ENCODE peak calls at places on chromosomes 7 and 10, in seven cellular contexts. Q, O, L, G, H, W and J are unnamed samples.

GRCh38 chr7:20280475-20281351 is 50.0 kb upstream of the ITGB8 start:
- DNase-seq in O (peak; percentile 88), W (no peak), H (peak; percentile 24), L (no peak), G (no peak), Q (no peak), J (no peak)

GRCh38 chr7:45700556-45700955 is 126.4 kb downstream of the ADCY1 start:
- DNase-seq in L (no peak), G (no peak), H (no peak), Q (no peak), W (no peak), O (no peak), J (no peak)

GRCh38 chr7:20388064-20388463 is 57.4 kb downstream of the ITGB8 start:
- DNase-seq in Q (no peak), H (no peak), W (no peak), G (no peak), O (no peak), L (no peak), J (no peak)

GRCh38 chr7:100585511-100586265 is at the start of gene LRCH4:
- DNase-seq in O (no peak), G (peak; percentile 72), W (peak; percentile 77), L (no peak), Q (no peak), H (no peak), J (peak; percentile 74)

GRCh38 chr7:133948588-133948987 is 178.6 kb upstream of the LRGUK start:
- DNase-seq in L (no peak), Q (no peak), O (no peak), W (no peak), H (no peak), G (no peak), J (no peak)

GRCh38 chr7:123783820-123784219 is 35.0 kb upstream of the WASL start:
- DNase-seq in Q (no peak), G (no peak), L (no peak), W (no peak), H (no peak), O (no peak), J (no peak)

GRCh38 chr10:78336402-78336791 is 302.7 kb downstream of the RPS24 start:
- DNase-seq in H (peak; percentile 87), G (no peak), O (peak; percentile 97), Q (no peak), W (no peak), L (no peak), J (no peak)

GRCh38 chr10:129680661-129681344 is 213.8 kb downstream of the MGMT start:
- DNase-seq in O (no peak), L (no peak), Q (no peak), H (no peak), W (no peak), G (no peak), J (no peak)

GRCh38 chr7:150781961-150782360 is 18.2 kb downstream of the TMEM176B start:
- DNase-seq in W (no peak), Q (no peak), L (no peak), O (no peak), H (peak; percentile 17), G (no peak), J (no peak)

GRCh38 chr7:129169171-129169643 is 19.2 kb upstream of the SMO start:
- DNase-seq in L (peak; percentile 49), H (peak; percentile 25), O (no peak), W (peak; percentile 30), Q (no peak), G (peak; percentile 84), J (peak; percentile 69)

GRCh38 chr10:1737222-1738061 is at the start of gene ADARB2:
- DNase-seq in W (no peak), G (peak; percentile 95), O (no peak), L (peak; percentile 87), H (peak; percentile 45), Q (peak; percentile 70), J (peak; percentile 94)

GRCh38 chr10:123718544-123719060 is 52.4 kb downstream of the GPR26 start:
- DNase-seq in W (no peak), O (no peak), G (no peak), Q (no peak), L (no peak), H (no peak), J (no peak)

GRCh38 chr10:60921631-60922030 is 22.4 kb downstream of the RHOBTB1 start:
- DNase-seq in H (no peak), G (peak; percentile 19), L (no peak), W (no peak), Q (no peak), O (no peak), J (no peak)

GRCh38 chr10:33134011-33134751 is 176.2 kb upstream of the ITGB1 start:
- DNase-seq in L (no peak), H (peak; percentile 85), O (peak; percentile 88), Q (no peak), G (no peak), W (peak; percentile 71), J (no peak)

GRCh38 chr7:121138262-121138933 is 149.9 kb downstream of the CPED1 start:
- DNase-seq in Q (no peak), W (no peak), O (no peak), G (peak; percentile 30), L (no peak), H (peak; percentile 14), J (no peak)

GRCh38 chr7:121204537-121204936 is 124.3 kb upstream of the WNT16 start:
- DNase-seq in W (peak; percentile 9), H (peak; percentile 33), O (peak; percentile 32), G (no peak), Q (no peak), L (no peak), J (no peak)

GRCh38 chr10:32367793-32368453 is 21.0 kb upstream of the EPC1 start:
- DNase-seq in O (peak; percentile 75), W (peak; percentile 83), L (no peak), H (peak; percentile 69), G (peak; percentile 67), Q (no peak), J (peak; percentile 47)

GRCh38 chr10:67602268-67602950 is 93.6 kb downstream of the CTNNA3 start:
- DNase-seq in H (peak; percentile 25), W (no peak), O (peak; percentile 96), G (peak; percentile 1), Q (no peak), L (no peak), J (no peak)

GRCh38 chr10:95728535-95728934 is 27.4 kb upstream of the ENTPD1 start:
- DNase-seq in H (no peak), Q (no peak), W (no peak), O (peak; percentile 3), L (no peak), G (no peak), J (no peak)

GRCh38 chr7:148883233-148884048 is 650 bp downstream of the EZH2 start:
- DNase-seq in O (no peak), H (peak; percentile 40), Q (no peak), W (peak; percentile 21), L (peak; percentile 44), G (peak; percentile 26), J (no peak)

DNA sequence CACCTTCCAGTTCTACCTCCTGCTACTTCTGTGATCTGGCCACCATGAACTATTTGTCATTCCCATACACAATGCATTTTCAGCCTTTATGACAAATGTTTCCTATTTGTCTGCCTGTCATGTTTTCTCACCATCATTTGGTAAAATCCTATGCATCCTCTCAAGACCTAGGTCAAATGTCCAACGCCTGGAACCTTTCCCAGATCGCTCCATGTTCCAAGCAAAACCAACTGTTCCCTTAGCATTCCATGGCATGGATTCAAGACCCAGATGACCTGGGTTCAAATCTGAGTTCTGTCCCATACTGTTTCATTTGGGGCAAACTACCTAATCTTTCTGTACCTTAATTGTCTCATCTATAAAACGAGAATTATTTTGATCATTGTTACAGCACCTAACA is 98.9 kb downstream of the USP6NL start:
- DNase-seq in L (no peak), W (no peak), H (no peak), Q (no peak), G (no peak), O (no peak), J (no peak)
- H3K4ac ChIP-seq in L (no peak overlapping the region), W (no peak overlapping the region), H (no peak overlapping the region), Q (no peak overlapping the region), G (no peak overlapping the region), O (no peak overlapping the region), J (no peak overlapping the region)

DNA sequence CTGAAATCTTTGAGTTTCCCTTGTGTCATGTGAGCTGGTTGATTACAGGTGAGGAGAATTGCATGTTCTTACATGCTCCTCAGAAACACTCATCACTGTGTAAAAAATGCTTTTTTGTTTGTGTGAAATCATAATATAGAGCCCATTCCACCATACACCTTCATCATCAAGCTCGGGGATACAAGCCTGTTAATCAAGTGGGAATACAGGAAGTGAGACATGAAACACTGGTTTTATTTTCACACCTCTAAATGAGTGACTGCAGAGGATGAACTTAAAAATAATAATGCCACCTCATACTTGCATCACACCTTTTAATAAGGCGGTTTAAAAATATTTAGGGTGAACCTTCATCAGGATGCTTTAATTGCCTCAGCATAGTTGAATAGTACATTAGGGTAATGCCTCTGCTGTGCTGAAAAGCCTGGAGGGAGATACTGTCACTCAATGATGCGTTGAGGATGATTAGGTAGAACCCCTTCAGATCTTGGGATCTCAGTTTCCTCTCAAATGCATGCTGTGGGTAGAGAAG is 164.6 kb downstream of the AUTS2 start:
- DNase-seq in L (no peak), H (no peak), G (no peak), W (no peak), O (no peak), Q (no peak), J (no peak)
- H3K4ac ChIP-seq in L (no peak overlapping the region), H (no peak overlapping the region), G (no peak overlapping the region), W (no peak overlapping the region), O (no peak overlapping the region), Q (no peak overlapping the region), J (no peak overlapping the region)

GRCh38 chr10:43591303-43591904 is 14.8 kb upstream of the ZNF485 start:
- DNase-seq in H (no peak), G (no peak), O (no peak), W (no peak), Q (no peak), L (no peak), J (no peak)
- H3K4ac ChIP-seq in H (no peak overlapping the region), G (no peak overlapping the region), O (no peak overlapping the region), W (no peak overlapping the region), Q (no peak overlapping the region), L (no peak overlapping the region), J (no peak overlapping the region)

DNA sequence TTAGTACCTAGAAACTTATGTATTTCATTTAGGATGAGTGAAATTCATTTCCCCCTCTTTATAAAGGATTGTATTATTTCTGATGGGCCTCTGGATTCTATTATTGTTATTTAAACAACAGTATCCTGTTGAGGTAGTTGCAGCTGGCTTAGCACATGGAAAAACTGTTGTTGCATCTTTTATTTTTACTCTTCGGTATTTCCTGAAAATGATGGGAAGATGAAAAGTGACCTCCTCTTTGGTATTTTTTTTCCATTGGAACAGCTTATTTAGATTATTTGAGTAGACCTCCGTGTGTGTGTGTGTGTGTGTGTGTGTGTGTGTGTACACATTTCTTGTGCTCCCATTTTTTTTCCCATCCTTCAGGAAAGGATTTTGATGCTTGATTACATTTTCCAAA is 129.8 kb downstream of the PRKG1 start:
- DNase-seq in H (no peak), G (no peak), O (no peak), W (no peak), Q (no peak), L (no peak), J (no peak)
- H3K4ac ChIP-seq in H (no peak overlapping the region), G (no peak overlapping the region), O (no peak overlapping the region), W (no peak overlapping the region), Q (no peak overlapping the region), L (no peak overlapping the region), J (no peak overlapping the region)

DNA sequence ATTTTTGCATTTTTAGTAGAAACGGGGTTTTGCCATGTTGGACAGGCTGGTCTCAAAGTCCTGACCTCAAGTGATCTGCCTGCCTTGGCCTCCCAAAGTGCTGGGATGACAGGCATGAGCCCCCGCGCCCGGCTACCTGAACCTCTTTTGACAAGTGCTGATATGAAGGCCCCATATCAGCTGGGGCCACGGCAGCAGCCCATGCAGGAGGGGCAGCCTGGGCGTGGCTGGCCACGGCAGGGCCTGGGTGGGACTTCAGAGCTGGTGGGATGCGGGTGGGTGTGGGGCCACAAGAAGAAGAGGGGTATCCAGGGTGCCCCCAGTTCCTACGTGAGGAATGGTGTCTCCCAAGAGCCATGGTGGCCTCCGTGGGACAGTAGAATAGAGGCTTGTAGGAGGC is 6.9 kb downstream of the LRRC27 start:
- DNase-seq in G (no peak), W (no peak), O (no peak), H (no peak), Q (no peak), L (no peak), J (no peak)
- H3K4ac ChIP-seq in G (no peak overlapping the region), W (no peak overlapping the region), O (no peak overlapping the region), H (no peak overlapping the region), Q (no peak overlapping the region), L (no peak overlapping the region), J (no peak overlapping the region)